ENCODE peak calls at places on chromosome 5, in four cellular contexts. One of them, this sample, is unnamed. For H3K27me3, the result is how much of the 10 kb centered on the place peaks cover.

GRCh38 chr5:141747152-141747640 is 65.2 kb upstream of the ARAP3 start:
- DNase-seq in prostate gland: peak
- DNase-seq in lower lobe of right lung: peak
- DNase-seq in colonic mucosa: peak
- DNase-seq in this sample: peak

GRCh38 chr5:77957-78804 is 13.8 kb upstream of the PLEKHG4B start:
- DNase-seq in prostate gland: peak
- DNase-seq in colonic mucosa: no peak
- DNase-seq in lower lobe of right lung: no peak
- DNase-seq in this sample: no peak

GRCh38 chr5:87267574-87268125 is at the start of gene RASA1:
- DNase-seq in prostate gland: peak
- DNase-seq in lower lobe of right lung: peak
- DNase-seq in colonic mucosa: peak
- DNase-seq in this sample: peak

GRCh38 chr5:115297043-115297442 is 589 bp upstream of the CCDC112 start:
- DNase-seq in colonic mucosa: no peak
- DNase-seq in prostate gland: no peak
- DNase-seq in lower lobe of right lung: no peak
- DNase-seq in this sample: peak

GRCh38 chr5:1789838-1790462 is 9.7 kb downstream of the MRPL36 start:
- DNase-seq in lower lobe of right lung: no peak
- DNase-seq in prostate gland: no peak
- DNase-seq in colonic mucosa: no peak
- DNase-seq in this sample: no peak

GRCh38 chr5:112978836-112979235 is 2.2 kb downstream of the DCP2 start:
- DNase-seq in colonic mucosa: no peak
- DNase-seq in prostate gland: no peak
- DNase-seq in lower lobe of right lung: no peak
- DNase-seq in this sample: no peak

GRCh38 chr5:175798626-175799025 is 72.8 kb upstream of the CPLX2 start:
- DNase-seq in lower lobe of right lung: no peak
- DNase-seq in prostate gland: no peak
- DNase-seq in colonic mucosa: no peak
- DNase-seq in this sample: no peak

GRCh38 chr5:9173281-9174048 is 372.4 kb downstream of the SEMA5A start:
- DNase-seq in colonic mucosa: no peak
- DNase-seq in prostate gland: no peak
- DNase-seq in lower lobe of right lung: no peak
- DNase-seq in this sample: no peak

GRCh38 chr5:122403256-122403655 is 91.2 kb downstream of the SNCAIP start:
- DNase-seq in lower lobe of right lung: no peak
- DNase-seq in prostate gland: no peak
- DNase-seq in colonic mucosa: no peak
- DNase-seq in this sample: no peak

GRCh38 chr5:1801061-1801953 is at the start of gene NDUFS6:
- DNase-seq in lower lobe of right lung: peak
- DNase-seq in colonic mucosa: peak
- DNase-seq in prostate gland: peak
- DNase-seq in this sample: peak

GRCh38 chr5:1536298-1537165 is 12.8 kb upstream of the LPCAT1 start:
- DNase-seq in colonic mucosa: peak
- DNase-seq in prostate gland: no peak
- DNase-seq in lower lobe of right lung: peak
- DNase-seq in this sample: no peak

GRCh38 chr5:172362755-172363154 is 79.2 kb upstream of the UBTD2 start:
- DNase-seq in colonic mucosa: no peak
- DNase-seq in prostate gland: no peak
- DNase-seq in lower lobe of right lung: no peak
- DNase-seq in this sample: no peak

GRCh38 chr5:74595143-74595915 is 45.2 kb downstream of the ENC1 start:
- DNase-seq in colonic mucosa: peak
- DNase-seq in lower lobe of right lung: no peak
- DNase-seq in prostate gland: no peak
- DNase-seq in this sample: peak

GRCh38 chr5:138752341-138752950 is 779 bp upstream of the CTNNA1 start:
- DNase-seq in colonic mucosa: peak
- DNase-seq in lower lobe of right lung: no peak
- DNase-seq in prostate gland: peak
- DNase-seq in this sample: peak

GRCh38 chr5:96957125-96958041 is 21.5 kb downstream of the LNPEP start:
- DNase-seq in colonic mucosa: no peak
- DNase-seq in prostate gland: no peak
- DNase-seq in lower lobe of right lung: no peak
- DNase-seq in this sample: no peak

GRCh38 chr5:111930407-111930806 is 173.4 kb upstream of the NREP start:
- DNase-seq in colonic mucosa: no peak
- DNase-seq in lower lobe of right lung: no peak
- DNase-seq in prostate gland: no peak
- DNase-seq in this sample: no peak

GRCh38 chr5:72281764-72282499 is 38.1 kb downstream of the MRPS27 start:
- DNase-seq in colonic mucosa: no peak
- DNase-seq in prostate gland: no peak
- DNase-seq in lower lobe of right lung: no peak
- DNase-seq in this sample: no peak

GRCh38 chr5:177086918-177087706 is 397 bp downstream of the FGFR4 start:
- DNase-seq in colonic mucosa: peak
- DNase-seq in prostate gland: no peak
- DNase-seq in lower lobe of right lung: peak
- DNase-seq in this sample: peak

GRCh38 chr5:87844449-87844848 is 424.2 kb downstream of the TMEM161B start:
- DNase-seq in prostate gland: no peak
- DNase-seq in colonic mucosa: no peak
- DNase-seq in lower lobe of right lung: no peak
- DNase-seq in this sample: no peak

GRCh38 chr5:164306662-164307061 is 801.2 kb downstream of the MAT2B start:
- DNase-seq in lower lobe of right lung: no peak
- DNase-seq in colonic mucosa: no peak
- DNase-seq in prostate gland: no peak
- DNase-seq in this sample: no peak

GRCh38 chr5:143228597-143229293 is 174.7 kb downstream of the NR3C1 start:
- DNase-seq in prostate gland: no peak
- DNase-seq in lower lobe of right lung: no peak
- DNase-seq in colonic mucosa: no peak
- DNase-seq in this sample: no peak

GRCh38 chr5:39423331-39423751 is 1.4 kb downstream of the DAB2 start:
- DNase-seq in lower lobe of right lung: no peak
- DNase-seq in prostate gland: no peak
- DNase-seq in colonic mucosa: peak
- DNase-seq in this sample: no peak

GRCh38 chr5:958701-959571 is 49.7 kb upstream of the NKD2 start:
- DNase-seq in prostate gland: peak
- DNase-seq in lower lobe of right lung: peak
- DNase-seq in colonic mucosa: no peak
- DNase-seq in this sample: peak

GRCh38 chr5:142844881-142845280 is 74.7 kb downstream of the ARHGAP26 start:
- DNase-seq in lower lobe of right lung: no peak
- DNase-seq in prostate gland: no peak
- DNase-seq in colonic mucosa: no peak
- DNase-seq in this sample: no peak

GRCh38 chr5:123813937-123814624 is 302.1 kb downstream of the CSNK1G3 start:
- DNase-seq in prostate gland: no peak
- DNase-seq in colonic mucosa: no peak
- DNase-seq in lower lobe of right lung: no peak
- DNase-seq in this sample: no peak

GRCh38 chr5:55546991-55547390 is 12.2 kb upstream of the PLPP1 start:
- DNase-seq in lower lobe of right lung: no peak
- DNase-seq in prostate gland: no peak
- DNase-seq in colonic mucosa: no peak
- DNase-seq in this sample: peak

GRCh38 chr5:134648425-134649162 is at the start of gene SEC24A:
- DNase-seq in prostate gland: peak
- DNase-seq in colonic mucosa: peak
- DNase-seq in lower lobe of right lung: peak
- DNase-seq in this sample: peak

DNA sequence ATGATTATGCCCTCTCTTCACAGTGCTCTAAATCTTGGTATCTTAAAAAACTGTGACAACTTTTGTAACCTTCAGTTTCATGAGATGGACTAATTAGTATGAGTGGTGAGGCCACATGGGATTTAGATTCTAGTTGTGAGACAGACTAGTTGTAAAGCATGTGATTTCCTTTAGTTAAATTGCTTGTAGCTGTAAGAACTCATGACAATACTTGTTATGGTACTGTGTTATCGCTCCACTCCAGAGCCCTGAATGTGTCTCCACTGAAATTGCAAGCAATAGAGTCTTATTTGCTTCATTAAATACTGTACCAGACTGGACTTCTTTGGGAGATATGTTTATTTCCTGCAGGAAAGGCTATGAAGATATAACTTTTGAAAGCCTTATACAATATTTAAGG is 1198.3 kb upstream of the CDH6 start:
- DNase-seq in lower lobe of right lung: no peak
- DNase-seq in colonic mucosa: no peak
- DNase-seq in prostate gland: no peak
- DNase-seq in this sample: no peak
- H3K27me3 ChIP-seq in lower lobe of right lung: under half
- H3K27me3 ChIP-seq in colonic mucosa: under half
- H3K27me3 ChIP-seq in prostate gland: under half
- H3K27me3 ChIP-seq in this sample: under half

GRCh38 chr5:94263068-94263467 is 355.3 kb downstream of the KIAA0825 start:
- DNase-seq in prostate gland: no peak
- DNase-seq in colonic mucosa: no peak
- DNase-seq in lower lobe of right lung: no peak
- DNase-seq in this sample: no peak

GRCh38 chr5:94268226-94268625 is 350.2 kb downstream of the KIAA0825 start:
- DNase-seq in prostate gland: no peak
- DNase-seq in colonic mucosa: no peak
- DNase-seq in lower lobe of right lung: no peak
- DNase-seq in this sample: no peak

GRCh38 chr5:94267350-94267899 is 351.0 kb downstream of the KIAA0825 start:
- DNase-seq in prostate gland: no peak
- DNase-seq in colonic mucosa: no peak
- DNase-seq in lower lobe of right lung: no peak
- DNase-seq in this sample: no peak

DNA sequence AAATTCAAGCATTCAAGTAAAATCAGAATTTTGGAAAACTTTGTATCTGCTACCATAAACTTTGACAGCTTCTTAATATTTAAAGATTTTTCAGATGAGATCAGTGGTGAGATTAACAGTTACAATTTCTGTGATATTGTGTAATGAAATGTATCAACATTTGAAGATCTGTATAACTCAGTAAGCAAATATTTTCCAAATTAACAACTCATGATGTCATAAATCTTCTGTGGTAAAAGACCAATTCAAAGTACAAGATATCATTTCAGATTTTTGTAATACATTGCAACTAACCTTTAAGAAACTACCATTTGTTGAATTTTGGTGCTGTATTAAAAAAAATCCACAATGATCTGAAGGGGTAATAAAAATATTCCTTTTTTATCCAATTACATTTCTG is 352.2 kb downstream of the KIAA0825 start:
- DNase-seq in lower lobe of right lung: no peak
- DNase-seq in prostate gland: no peak
- DNase-seq in colonic mucosa: no peak
- DNase-seq in this sample: no peak
- H3K27me3 ChIP-seq in lower lobe of right lung: under half
- H3K27me3 ChIP-seq in prostate gland: under half
- H3K27me3 ChIP-seq in colonic mucosa: under half
- H3K27me3 ChIP-seq in this sample: under half

DNA sequence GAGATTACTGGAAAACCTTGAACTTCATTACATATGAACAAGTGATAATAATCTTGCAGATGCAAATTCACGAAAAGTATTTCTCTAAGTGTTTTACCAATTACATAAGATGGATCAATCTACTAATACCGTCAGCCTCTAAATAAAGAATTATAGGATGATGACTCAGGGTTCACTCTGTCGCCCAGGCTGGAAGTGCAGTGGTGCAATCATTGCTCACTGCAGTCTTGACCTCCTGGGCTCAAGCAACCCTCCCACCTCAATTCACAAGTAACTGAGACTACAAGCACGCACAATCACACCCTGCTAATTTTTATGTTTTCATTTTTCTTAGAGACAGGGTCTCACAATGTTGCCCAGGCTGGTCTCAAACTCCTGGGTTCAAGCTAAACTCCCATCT is 56.1 kb downstream of the CHD1 start:
- DNase-seq in prostate gland: no peak
- DNase-seq in lower lobe of right lung: no peak
- DNase-seq in colonic mucosa: no peak
- DNase-seq in this sample: no peak
- H3K27me3 ChIP-seq in prostate gland: under half
- H3K27me3 ChIP-seq in lower lobe of right lung: under half
- H3K27me3 ChIP-seq in colonic mucosa: under half
- H3K27me3 ChIP-seq in this sample: under half

GRCh38 chr5:147084702-147085101 is 150.1 kb upstream of the STK32A start:
- DNase-seq in lower lobe of right lung: no peak
- DNase-seq in colonic mucosa: no peak
- DNase-seq in prostate gland: no peak
- DNase-seq in this sample: no peak
- H3K27me3 ChIP-seq in lower lobe of right lung: under half
- H3K27me3 ChIP-seq in colonic mucosa: under half
- H3K27me3 ChIP-seq in prostate gland: under half
- H3K27me3 ChIP-seq in this sample: under half

GRCh38 chr5:14029185-14029584 is 84.7 kb upstream of the DNAH5 start:
- DNase-seq in colonic mucosa: no peak
- DNase-seq in lower lobe of right lung: no peak
- DNase-seq in prostate gland: no peak
- DNase-seq in this sample: no peak
- H3K27me3 ChIP-seq in colonic mucosa: under half
- H3K27me3 ChIP-seq in lower lobe of right lung: under half
- H3K27me3 ChIP-seq in prostate gland: under half
- H3K27me3 ChIP-seq in this sample: under half

GRCh38 chr5:126251024-126251423 is 172.2 kb upstream of the GRAMD2B start:
- DNase-seq in lower lobe of right lung: no peak
- DNase-seq in prostate gland: no peak
- DNase-seq in colonic mucosa: no peak
- DNase-seq in this sample: no peak
- H3K27me3 ChIP-seq in lower lobe of right lung: under half
- H3K27me3 ChIP-seq in prostate gland: under half
- H3K27me3 ChIP-seq in colonic mucosa: under half
- H3K27me3 ChIP-seq in this sample: under half

GRCh38 chr5:149735066-149735465 is 5.0 kb downstream of the PPARGC1B start:
- DNase-seq in colonic mucosa: no peak
- DNase-seq in lower lobe of right lung: no peak
- DNase-seq in prostate gland: no peak
- DNase-seq in this sample: peak

GRCh38 chr5:149731617-149732400 is 1.7 kb downstream of the PPARGC1B start:
- DNase-seq in lower lobe of right lung: peak
- DNase-seq in prostate gland: peak
- DNase-seq in colonic mucosa: peak
- DNase-seq in this sample: peak

GRCh38 chr5:149732500-149733128 is 2.5 kb downstream of the PPARGC1B start:
- DNase-seq in colonic mucosa: peak
- DNase-seq in lower lobe of right lung: no peak
- DNase-seq in prostate gland: peak
- DNase-seq in this sample: no peak

GRCh38 chr5:149731332-149731616 is 1.2 kb downstream of the PPARGC1B start:
- DNase-seq in colonic mucosa: no peak
- DNase-seq in prostate gland: no peak
- DNase-seq in lower lobe of right lung: no peak
- DNase-seq in this sample: no peak

GRCh38 chr5:149733129-149733900 is 3.2 kb downstream of the PPARGC1B start:
- DNase-seq in prostate gland: no peak
- DNase-seq in lower lobe of right lung: no peak
- DNase-seq in colonic mucosa: no peak
- DNase-seq in this sample: no peak
- H3K27me3 ChIP-seq in prostate gland: under half
- H3K27me3 ChIP-seq in lower lobe of right lung: under half
- H3K27me3 ChIP-seq in colonic mucosa: under half
- H3K27me3 ChIP-seq in this sample: under half

This sample was measured in body of pancreas.